ENCODE peak calls at places on chromosomes 12 and 14, in nine cellular contexts. S is IMR-90, G is SK-N-SH, M is endothelial cell of umbilical vein, X is neural progenitor cell, P is MM.1S, W is mammary epithelial cell, L is H9, T is GM12878. R is an unnamed sample.

GRCh38 chr12:105485321-105485910 is 154.9 kb downstream of the C12orf75 start:
- DNase-seq in W (no peak), X (no peak), S (peak; percentile 65), T (no peak), P (no peak), M (peak; percentile 99), L (no peak), G (no peak), R (no peak)

GRCh38 chr14:68337279-68337678 is 455.6 kb downstream of the ZFP36L1 start:
- DNase-seq in T (no peak), X (no peak), G (no peak), W (no peak), P (peak; percentile 9), S (no peak), M (no peak), L (no peak), R (no peak)

GRCh38 chr12:12903642-12904609 is 12.6 kb downstream of the GPRC5A start:
- DNase-seq in L (no peak), M (no peak), P (no peak), T (no peak), X (no peak), W (no peak), G (no peak), S (no peak), R (no peak)

GRCh38 chr14:88005978-88006851 is 1.3 kb downstream of the GPR65 start:
- DNase-seq in P (no peak), S (no peak), X (no peak), W (no peak), M (no peak), G (no peak), T (peak; percentile 77), L (no peak), R (no peak)

GRCh38 chr14:105862581-105863239 is 336.3 kb downstream of the TMEM121 start:
- DNase-seq in M (no peak), L (no peak), W (no peak), P (peak; percentile 5), T (no peak), G (no peak), S (no peak), X (no peak), R (no peak)

GRCh38 chr12:131642101-131642540 is 68.8 kb upstream of the SFSWAP start:
- DNase-seq in P (peak; percentile 9), L (peak; percentile 72), X (no peak), W (no peak), T (peak; percentile 15), S (no peak), G (no peak), M (peak; percentile 0), R (peak; percentile 42)

GRCh38 chr12:125340791-125341190 is 275.6 kb downstream of the AACS start:
- DNase-seq in S (peak; percentile 52), W (no peak), L (no peak), X (no peak), M (peak; percentile 13), P (no peak), T (no peak), G (no peak), R (no peak)

GRCh38 chr12:114864688-114865685 is 181.0 kb upstream of the TBX3 start:
- DNase-seq in L (no peak), M (no peak), G (no peak), S (no peak), W (no peak), X (peak; percentile 78), T (no peak), P (no peak), R (peak; percentile 28)

GRCh38 chr12:64036414-64036813 is 185.7 kb downstream of the KICS2 start:
- DNase-seq in X (no peak), M (no peak), T (no peak), G (no peak), L (no peak), S (no peak), P (no peak), W (no peak), R (no peak)

GRCh38 chr12:114425031-114425626 is 19.2 kb upstream of the TBX5 start:
- DNase-seq in P (no peak), W (no peak), S (peak; percentile 83), T (no peak), G (no peak), L (no peak), M (no peak), X (no peak), R (no peak)

GRCh38 chr12:104477812-104478388 is 21.2 kb downstream of the CHST11 start:
- DNase-seq in T (no peak), S (no peak), L (no peak), X (no peak), P (no peak), M (no peak), G (no peak), W (no peak), R (no peak)

GRCh38 chr12:109385339-109386078 is 37.8 kb downstream of the MYO1H start:
- DNase-seq in P (peak; percentile 46), S (peak; percentile 53), M (peak; percentile 58), T (no peak), W (peak; percentile 55), G (peak; percentile 51), L (no peak), X (peak; percentile 48), R (peak; percentile 56)

GRCh38 chr12:25069221-25069620 is 120.3 kb upstream of the BCAT1 start:
- DNase-seq in L (no peak), T (no peak), W (no peak), S (peak; percentile 14), G (no peak), X (no peak), P (no peak), M (no peak), R (no peak)

GRCh38 chr14:99519347-99519881 is 38.2 kb downstream of the CCNK start:
- DNase-seq in W (no peak), T (no peak), L (no peak), G (no peak), X (no peak), P (no peak), M (no peak), S (no peak), R (no peak)

GRCh38 chr12:77947326-77947725 is 116.6 kb downstream of the NAV3 start:
- DNase-seq in L (no peak), S (peak; percentile 83), G (no peak), W (peak; percentile 21), X (no peak), T (no peak), P (no peak), M (peak; percentile 43), R (no peak)

GRCh38 chr12:422526-422925 is 21.1 kb downstream of the CCDC77 start:
- DNase-seq in X (no peak), P (no peak), S (no peak), M (no peak), W (no peak), T (no peak), L (no peak), G (no peak), R (no peak)

GRCh38 chr14:95698287-95698686 is 12.1 kb downstream of the TCL1B start:
- DNase-seq in T (no peak), W (no peak), X (no peak), S (no peak), M (no peak), L (no peak), P (no peak), G (no peak), R (no peak)
- H2AFZ ChIP-seq in T (peak overlapping the region; percentile 51), W (no peak overlapping the region), X (no peak overlapping the region), S (no peak overlapping the region), M (no peak overlapping the region), L (no peak overlapping the region), P (no peak overlapping the region), G (no peak overlapping the region), R (no peak overlapping the region)

DNA sequence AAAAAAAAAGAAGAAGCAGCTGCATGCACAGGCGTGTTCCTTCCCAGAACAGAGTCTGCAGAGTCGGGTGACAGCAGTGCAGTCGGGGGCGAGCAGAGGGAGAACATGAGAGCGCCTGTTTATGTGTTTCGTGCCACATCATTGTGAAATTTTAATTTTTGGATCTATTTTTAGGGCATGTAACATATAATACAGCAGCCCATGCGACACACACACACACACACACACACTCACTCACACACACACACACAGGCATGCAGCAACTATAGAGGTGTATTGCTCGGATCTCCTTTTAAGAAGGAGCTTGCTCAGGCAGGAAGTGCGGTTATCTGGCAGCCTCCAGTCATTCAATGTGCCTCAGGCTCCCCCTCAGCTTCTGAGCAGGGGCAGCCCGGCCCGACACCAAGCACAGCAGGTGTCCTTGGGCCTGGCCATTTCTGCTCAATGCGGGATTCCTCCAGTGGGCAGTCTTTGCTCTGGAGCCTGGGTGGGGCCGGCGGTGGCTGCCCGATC is 71.8 kb downstream of the ZNF664 start:
- DNase-seq in L (no peak), S (no peak), T (no peak), W (peak; percentile 81), G (no peak), P (no peak), X (peak; percentile 20), M (no peak), R (no peak)
- H3K27me3 ChIP-seq in L (no peaks in the 10 kb centered on the region), S (peaks cover 3% of the 10 kb centered on the region), T (no peaks in the 10 kb centered on the region), W (no peaks in the 10 kb centered on the region), G (no peaks in the 10 kb centered on the region), P (no peaks in the 10 kb centered on the region), X (no peaks in the 10 kb centered on the region), M (no peaks in the 10 kb centered on the region), R (no peaks in the 10 kb centered on the region)

GRCh38 chr12:75632452-75632851 is 121.0 kb upstream of the KRR1 start:
- DNase-seq in M (peak; percentile 72), X (peak; percentile 77), P (no peak), G (no peak), L (no peak), S (no peak), W (no peak), T (no peak), R (peak; percentile 58)

GRCh38 chr12:75628511-75628910 is 117.1 kb upstream of the KRR1 start:
- DNase-seq in T (no peak), L (no peak), G (no peak), M (no peak), S (no peak), X (no peak), W (no peak), P (no peak), R (no peak)

GRCh38 chr12:75631809-75632208 is 120.4 kb upstream of the KRR1 start:
- DNase-seq in M (no peak), P (no peak), L (no peak), X (peak; percentile 29), W (no peak), T (no peak), S (no peak), G (no peak), R (no peak)

GRCh38 chr12:75630091-75630490 is 118.7 kb upstream of the KRR1 start:
- DNase-seq in T (no peak), S (no peak), W (no peak), G (no peak), L (no peak), X (no peak), P (no peak), M (no peak), R (no peak)

DNA sequence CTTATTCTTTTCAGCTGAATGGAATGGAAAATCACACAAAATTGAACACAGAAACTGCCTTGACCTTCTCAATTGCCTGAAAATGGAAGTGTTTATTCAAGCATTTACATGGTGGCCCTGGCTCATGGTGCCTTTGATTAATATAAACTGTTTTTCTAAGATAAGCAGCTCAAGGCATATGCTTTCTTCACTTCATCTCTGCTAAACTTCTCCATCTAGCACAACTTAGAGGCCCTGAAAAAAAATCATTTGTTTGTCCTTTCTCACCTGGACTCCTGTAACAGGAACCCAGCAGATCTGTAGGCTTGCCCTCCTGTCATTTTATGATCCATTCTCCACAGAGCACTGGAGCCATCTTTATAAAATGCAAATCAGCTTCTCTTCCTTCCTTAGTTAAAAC is 117.5 kb upstream of the KRR1 start:
- DNase-seq in W (no peak), T (no peak), P (no peak), G (no peak), S (no peak), X (no peak), L (no peak), M (no peak), R (no peak)
- H2AFZ ChIP-seq in W (peak overlapping the region; percentile 14), T (no peak overlapping the region), P (no peak overlapping the region), G (no peak overlapping the region), S (no peak overlapping the region), X (no peak overlapping the region), L (no peak overlapping the region), M (no peak overlapping the region), R (peak overlapping the region; percentile 8)

GRCh38 chr12:76706761-76707160 is 57.2 kb upstream of the ZDHHC17 start:
- DNase-seq in G (no peak), P (no peak), S (no peak), X (no peak), T (no peak), W (no peak), L (no peak), M (no peak), R (no peak)
- H3K27me3 ChIP-seq in G (no peaks in the 10 kb centered on the region), P (no peaks in the 10 kb centered on the region), S (no peaks in the 10 kb centered on the region), X (no peaks in the 10 kb centered on the region), T (no peaks in the 10 kb centered on the region), W (no peaks in the 10 kb centered on the region), L (no peaks in the 10 kb centered on the region), M (no peaks in the 10 kb centered on the region), R (no peaks in the 10 kb centered on the region)